ENCODE peak calls at places on chromosome 17, in seven cellular contexts. One of them, this sample, is unnamed.

GRCh38 chr17:76696763-76697701 is 13.7 kb downstream of the MXRA7 start:
- DNase-seq in heart left ventricle: no peak
- DNase-seq in spleen: peak; percentile 88
- DNase-seq in suprapubic skin: no peak
- DNase-seq in testis: peak; percentile 67
- DNase-seq in A549: no peak
- DNase-seq in thyroid gland: no peak
- DNase-seq in this sample: no peak

GRCh38 chr17:34575182-34575581 is 4.2 kb upstream of the TMEM132E start:
- DNase-seq in heart left ventricle: no peak
- DNase-seq in spleen: no peak
- DNase-seq in suprapubic skin: no peak
- DNase-seq in testis: no peak
- DNase-seq in A549: no peak
- DNase-seq in thyroid gland: no peak
- DNase-seq in this sample: no peak

GRCh38 chr17:3012926-3013581 is 50.4 kb downstream of the OR1D5 start:
- DNase-seq in heart left ventricle: peak; percentile 72
- DNase-seq in spleen: peak; percentile 87
- DNase-seq in suprapubic skin: no peak
- DNase-seq in testis: peak; percentile 74
- DNase-seq in A549: peak; percentile 86
- DNase-seq in thyroid gland: peak; percentile 75
- DNase-seq in this sample: peak; percentile 77

GRCh38 chr17:3944485-3945388 is 19.5 kb downstream of the ATP2A3 start:
- DNase-seq in heart left ventricle: peak; percentile 89
- DNase-seq in spleen: peak; percentile 83
- DNase-seq in suprapubic skin: peak; percentile 78
- DNase-seq in testis: peak; percentile 61
- DNase-seq in A549: no peak
- DNase-seq in thyroid gland: peak; percentile 27
- DNase-seq in this sample: no peak

GRCh38 chr17:59093702-59094231 is 12.9 kb downstream of the TRIM37 start:
- DNase-seq in heart left ventricle: no peak
- DNase-seq in spleen: no peak
- DNase-seq in suprapubic skin: no peak
- DNase-seq in testis: peak; percentile 29
- DNase-seq in A549: peak; percentile 34
- DNase-seq in thyroid gland: peak; percentile 7
- DNase-seq in this sample: no peak

GRCh38 chr17:41065829-41066624 is at the start of gene KRTAP2-4:
- DNase-seq in heart left ventricle: no peak
- DNase-seq in spleen: no peak
- DNase-seq in suprapubic skin: no peak
- DNase-seq in testis: no peak
- DNase-seq in A549: peak; percentile 24
- DNase-seq in thyroid gland: no peak
- DNase-seq in this sample: no peak

GRCh38 chr17:51395621-51396020 is 135.3 kb downstream of the UTP18 start:
- DNase-seq in heart left ventricle: no peak
- DNase-seq in spleen: no peak
- DNase-seq in suprapubic skin: no peak
- DNase-seq in testis: no peak
- DNase-seq in A549: no peak
- DNase-seq in thyroid gland: no peak
- DNase-seq in this sample: no peak

GRCh38 chr17:5282639-5283217 is 644 bp downstream of the RABEP1 start:
- DNase-seq in heart left ventricle: peak; percentile 75
- DNase-seq in spleen: no peak
- DNase-seq in suprapubic skin: peak; percentile 68
- DNase-seq in testis: peak; percentile 50
- DNase-seq in A549: no peak
- DNase-seq in thyroid gland: peak; percentile 35
- DNase-seq in this sample: peak; percentile 51

GRCh38 chr17:59607817-59608403 is 11.8 kb upstream of the CLTC start:
- DNase-seq in heart left ventricle: no peak
- DNase-seq in spleen: no peak
- DNase-seq in suprapubic skin: no peak
- DNase-seq in testis: peak; percentile 48
- DNase-seq in A549: no peak
- DNase-seq in thyroid gland: no peak
- DNase-seq in this sample: no peak

DNA sequence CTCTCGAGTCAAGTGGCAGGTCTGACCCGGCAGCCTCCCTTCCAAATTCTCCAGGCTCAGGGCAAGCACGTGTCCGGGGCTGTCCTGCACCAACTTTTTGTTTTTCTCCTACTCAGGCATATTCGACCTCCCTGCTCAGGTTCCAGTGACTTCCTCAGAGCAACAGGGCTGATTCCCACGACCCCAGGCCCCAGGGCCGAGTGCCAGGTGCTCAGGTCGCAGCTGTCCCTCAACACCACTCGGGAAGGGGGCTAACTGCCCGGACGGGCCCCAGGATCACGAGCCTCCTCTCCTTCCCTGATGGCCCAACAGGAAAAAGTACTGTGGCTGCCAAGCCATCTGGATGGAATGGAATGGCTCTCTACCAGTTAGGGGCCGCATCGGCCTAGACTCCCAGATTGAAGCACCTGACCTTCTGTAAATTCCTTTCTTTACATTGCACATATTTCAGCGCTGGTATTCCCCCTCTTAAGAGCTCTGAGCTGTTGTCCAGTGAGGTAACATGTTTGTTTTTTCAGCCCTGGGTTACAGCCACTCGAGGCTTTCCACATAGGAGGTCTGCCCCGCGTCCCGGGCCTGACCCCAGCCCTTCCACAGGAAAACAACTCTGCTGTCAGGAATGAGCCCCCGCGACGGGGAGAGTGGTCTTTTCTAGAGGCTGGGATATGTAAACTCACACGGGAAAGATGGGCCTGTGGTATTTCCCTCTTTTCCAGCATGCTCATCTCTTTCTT is 25.0 kb downstream of the NXN start:
- DNase-seq in heart left ventricle: peak; percentile 55
- DNase-seq in spleen: no peak
- DNase-seq in suprapubic skin: no peak
- DNase-seq in testis: no peak
- DNase-seq in A549: peak; percentile 87
- DNase-seq in thyroid gland: peak; percentile 44
- DNase-seq in this sample: no peak
- H3K27ac ChIP-seq in heart left ventricle: no peak overlapping the region
- H3K27ac ChIP-seq in spleen: no peak overlapping the region
- H3K27ac ChIP-seq in suprapubic skin: no peak overlapping the region
- H3K27ac ChIP-seq in testis: no peak overlapping the region
- H3K27ac ChIP-seq in A549: peak overlapping the region; percentile 66
- H3K27ac ChIP-seq in thyroid gland: peak overlapping the region; percentile 62
- H3K27ac ChIP-seq in this sample: no peak overlapping the region

GRCh38 chr17:74760404-74761105 is 12.1 kb downstream of the NHERF1 start:
- DNase-seq in heart left ventricle: no peak
- DNase-seq in spleen: no peak
- DNase-seq in suprapubic skin: no peak
- DNase-seq in testis: no peak
- DNase-seq in A549: no peak
- DNase-seq in thyroid gland: peak; percentile 48
- DNase-seq in this sample: peak; percentile 92

GRCh38 chr17:74757931-74758845 is 9.8 kb downstream of the NHERF1 start:
- DNase-seq in heart left ventricle: no peak
- DNase-seq in spleen: no peak
- DNase-seq in suprapubic skin: no peak
- DNase-seq in testis: no peak
- DNase-seq in A549: no peak
- DNase-seq in thyroid gland: peak; percentile 47
- DNase-seq in this sample: no peak

GRCh38 chr17:74758846-74759163 is 10.4 kb downstream of the NHERF1 start:
- DNase-seq in heart left ventricle: no peak
- DNase-seq in spleen: no peak
- DNase-seq in suprapubic skin: no peak
- DNase-seq in testis: no peak
- DNase-seq in A549: peak; percentile 56
- DNase-seq in thyroid gland: peak; percentile 32
- DNase-seq in this sample: no peak

GRCh38 chr17:74759941-74760340 is 11.5 kb downstream of the NHERF1 start:
- DNase-seq in heart left ventricle: no peak
- DNase-seq in spleen: no peak
- DNase-seq in suprapubic skin: no peak
- DNase-seq in testis: no peak
- DNase-seq in A549: no peak
- DNase-seq in thyroid gland: peak; percentile 88
- DNase-seq in this sample: no peak

DNA sequence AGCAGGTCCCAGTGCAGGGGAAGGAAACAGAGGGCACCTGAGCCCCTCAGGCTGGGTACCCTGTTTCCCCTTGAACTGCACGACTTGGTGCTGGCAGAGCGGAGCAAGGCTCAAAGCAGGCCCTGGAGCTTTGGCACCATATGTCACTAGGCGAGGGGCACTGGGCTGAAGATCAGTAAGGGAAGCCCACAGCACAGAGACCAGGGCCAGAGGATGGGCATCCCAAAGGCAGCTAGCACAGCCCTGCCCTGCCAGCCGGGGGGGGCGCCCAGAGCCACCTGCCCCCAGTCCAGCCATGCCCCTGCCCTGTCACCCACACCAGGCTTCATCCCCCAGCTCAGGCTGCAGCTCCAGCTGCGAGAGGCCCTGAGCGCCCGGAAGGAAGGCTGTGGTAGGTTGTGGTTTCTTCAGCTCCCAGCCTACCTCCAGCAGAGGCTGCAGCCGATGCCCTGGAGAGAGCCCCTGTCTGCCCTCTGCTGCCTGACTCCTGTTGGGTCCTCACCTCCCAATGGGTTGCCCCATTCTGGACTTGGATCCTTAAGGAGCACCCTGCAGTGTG is 10.9 kb downstream of the NHERF1 start:
- DNase-seq in heart left ventricle: no peak
- DNase-seq in spleen: peak; percentile 89
- DNase-seq in suprapubic skin: no peak
- DNase-seq in testis: no peak
- DNase-seq in A549: no peak
- DNase-seq in thyroid gland: no peak
- DNase-seq in this sample: no peak
- H3K4me1 ChIP-seq in heart left ventricle: peaks cover 42% of the 10 kb centered on the region
- H3K4me1 ChIP-seq in spleen: peaks cover 90% of the 10 kb centered on the region
- H3K4me1 ChIP-seq in suprapubic skin: peaks cover 75% of the 10 kb centered on the region
- H3K4me1 ChIP-seq in testis: peaks cover 60% of the 10 kb centered on the region
- H3K4me1 ChIP-seq in A549: peaks cover 69% of the 10 kb centered on the region
- H3K4me1 ChIP-seq in thyroid gland: peaks cover 56% of the 10 kb centered on the region
- H3K4me1 ChIP-seq in this sample: peaks cover 2% of the 10 kb centered on the region

DNA sequence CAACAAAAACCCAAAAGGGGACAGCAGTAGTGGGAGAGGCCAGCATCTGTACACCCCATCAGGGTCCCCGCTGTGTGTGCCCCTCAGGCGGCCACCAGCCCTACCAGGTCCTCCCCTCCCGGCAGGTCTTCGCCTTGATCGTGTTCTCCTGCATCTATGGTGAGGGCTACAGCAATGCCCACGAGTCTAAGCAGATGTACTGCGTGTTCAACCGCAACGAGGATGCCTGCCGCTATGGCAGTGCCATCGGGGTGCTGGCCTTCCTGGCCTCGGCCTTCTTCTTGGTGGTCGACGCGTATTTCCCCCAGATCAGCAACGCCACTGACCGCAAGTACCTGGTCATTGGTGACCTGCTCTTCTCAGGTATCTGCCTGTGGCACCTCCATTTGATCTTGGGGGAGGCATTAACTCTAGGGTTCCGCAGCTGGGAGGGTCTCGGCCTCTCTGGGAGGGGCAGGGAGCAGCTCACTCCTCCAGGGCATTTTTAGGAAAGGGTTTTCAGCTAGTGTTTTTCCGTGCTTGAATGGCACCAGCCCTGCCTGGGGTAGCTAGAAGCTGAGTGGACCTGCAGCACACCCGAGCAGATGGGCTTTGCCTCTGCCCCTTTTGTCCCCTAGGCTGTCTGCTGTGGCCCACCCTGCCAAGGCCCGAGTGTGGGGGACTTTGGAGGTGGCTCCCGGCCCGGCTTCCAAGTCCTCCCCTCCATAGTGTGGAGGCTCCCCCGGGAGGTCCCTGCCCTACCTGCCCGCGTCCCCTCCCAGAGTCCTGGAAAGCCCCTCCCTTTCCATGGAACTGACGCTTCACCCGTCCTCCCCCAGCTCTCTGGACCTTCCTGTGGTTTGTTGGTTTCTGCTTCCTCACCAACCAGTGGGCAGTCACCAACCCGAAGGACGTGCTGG is 2.6 kb downstream of the SYNGR2 start:
- DNase-seq in heart left ventricle: no peak
- DNase-seq in spleen: no peak
- DNase-seq in suprapubic skin: no peak
- DNase-seq in testis: no peak
- DNase-seq in A549: no peak
- DNase-seq in thyroid gland: no peak
- DNase-seq in this sample: no peak
- TF ChIP-seq POLR2A in heart left ventricle: no peak
- TF ChIP-seq POLR2A in spleen: no peak
- TF ChIP-seq POLR2A in suprapubic skin: no peak
- TF ChIP-seq POLR2A in testis: no peak
- TF ChIP-seq POLR2A in A549: no peak
- TF ChIP-seq POLR2A in thyroid gland: no peak
- TF ChIP-seq POLR2A in this sample: no peak

GRCh38 chr17:82407255-82407654 is 10.9 kb upstream of the HEXD start:
- DNase-seq in heart left ventricle: no peak
- DNase-seq in spleen: no peak
- DNase-seq in suprapubic skin: no peak
- DNase-seq in testis: no peak
- DNase-seq in A549: no peak
- DNase-seq in thyroid gland: no peak
- DNase-seq in this sample: no peak

GRCh38 chr17:82410014-82410716 is 8.0 kb upstream of the HEXD start:
- DNase-seq in heart left ventricle: no peak
- DNase-seq in spleen: no peak
- DNase-seq in suprapubic skin: no peak
- DNase-seq in testis: no peak
- DNase-seq in A549: no peak
- DNase-seq in thyroid gland: no peak
- DNase-seq in this sample: no peak

GRCh38 chr17:82408938-82409318 is 9.2 kb upstream of the HEXD start:
- DNase-seq in heart left ventricle: no peak
- DNase-seq in spleen: no peak
- DNase-seq in suprapubic skin: no peak
- DNase-seq in testis: no peak
- DNase-seq in A549: no peak
- DNase-seq in thyroid gland: no peak
- DNase-seq in this sample: no peak

GRCh38 chr17:82406131-82406671 is 11.9 kb upstream of the HEXD start:
- DNase-seq in heart left ventricle: no peak
- DNase-seq in spleen: no peak
- DNase-seq in suprapubic skin: no peak
- DNase-seq in testis: no peak
- DNase-seq in A549: no peak
- DNase-seq in thyroid gland: no peak
- DNase-seq in this sample: no peak

DNA sequence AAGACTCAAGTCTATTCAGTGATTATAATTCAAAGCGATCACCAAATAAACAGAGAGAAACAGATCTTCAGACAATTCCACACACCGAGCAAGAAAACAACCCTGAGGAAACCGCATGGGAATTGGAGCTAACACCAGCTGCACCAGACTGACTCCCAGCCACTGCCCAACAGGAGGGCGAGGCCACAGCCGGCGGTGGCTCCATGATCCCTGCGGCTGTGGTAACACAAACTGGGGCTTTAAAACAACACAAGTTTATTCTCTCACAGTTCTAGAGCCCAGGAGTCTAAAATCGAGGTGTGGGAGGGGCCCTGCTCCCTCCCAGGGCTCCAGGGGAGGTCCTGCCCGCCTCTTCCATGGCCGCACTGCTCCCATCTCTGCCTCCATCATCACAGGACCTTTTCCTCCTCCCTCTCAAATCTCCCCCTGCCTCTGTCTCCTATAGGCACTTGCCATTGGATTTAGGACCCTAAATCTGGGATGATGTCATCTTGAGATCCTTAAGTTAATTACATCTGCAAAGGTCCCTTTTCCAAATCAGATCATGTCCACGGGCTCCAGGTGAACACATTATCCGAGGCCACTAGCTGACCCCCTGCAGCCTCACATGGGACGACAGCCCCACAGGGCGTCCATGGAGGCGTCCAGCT is 9.7 kb upstream of the HEXD start:
- DNase-seq in heart left ventricle: no peak
- DNase-seq in spleen: no peak
- DNase-seq in suprapubic skin: no peak
- DNase-seq in testis: no peak
- DNase-seq in A549: no peak
- DNase-seq in thyroid gland: no peak
- DNase-seq in this sample: no peak
- H3K27ac ChIP-seq in heart left ventricle: no peak overlapping the region
- H3K27ac ChIP-seq in spleen: no peak overlapping the region
- H3K27ac ChIP-seq in suprapubic skin: no peak overlapping the region
- H3K27ac ChIP-seq in testis: no peak overlapping the region
- H3K27ac ChIP-seq in A549: no peak overlapping the region
- H3K27ac ChIP-seq in thyroid gland: no peak overlapping the region
- H3K27ac ChIP-seq in this sample: no peak overlapping the region